ENCODE peak calls at places on chromosomes 11 and 22, in ten cellular contexts. One of them, this sample, is unnamed.

GRCh38 chr11:115272925-115273324 is 231.3 kb downstream of the CADM1 start:
- DNase-seq in ACHN: no peak
- DNase-seq in HS-27A: no peak
- DNase-seq in right lobe of liver: no peak
- DNase-seq in activated CD4-positive, alpha-beta T cell treated with anti-CD3 and anti-CD28 coated beads, Interleukin-2, amount 10 ng/mL, durations not matched to agents 7 days and 5 days: no peak
- DNase-seq in stimulated activated CD8-positive, alpha-beta memory T cell treated with anti-CD3 and anti-CD28 coated beads, Interleukin-15, amount 100 ng/mL, for 4 hours: no peak
- DNase-seq in activated CD8-positive, alpha-beta T cell treated with anti-CD3 and anti-CD28 coated beads for 36 hours: no peak
- DNase-seq in islet precursor cell: no peak
- DNase-seq in HepG2: no peak
- DNase-seq in GM19239: no peak
- DNase-seq in this sample: no peak

GRCh38 chr11:30917859-30918478 is 331.8 kb upstream of the MPPED2 start:
- DNase-seq in islet precursor cell: no peak
- DNase-seq in activated CD4-positive, alpha-beta T cell treated with anti-CD3 and anti-CD28 coated beads, Interleukin-2, amount 10 ng/mL, durations not matched to agents 7 days and 5 days: peak
- DNase-seq in GM19239: no peak
- DNase-seq in stimulated activated CD8-positive, alpha-beta memory T cell treated with anti-CD3 and anti-CD28 coated beads, Interleukin-15, amount 100 ng/mL, for 4 hours: no peak
- DNase-seq in right lobe of liver: no peak
- DNase-seq in HS-27A: peak
- DNase-seq in ACHN: peak
- DNase-seq in activated CD8-positive, alpha-beta T cell treated with anti-CD3 and anti-CD28 coated beads for 36 hours: peak
- DNase-seq in HepG2: peak
- DNase-seq in this sample: no peak

GRCh38 chr11:68803766-68804165 is 38.0 kb downstream of the CPT1A start:
- DNase-seq in activated CD4-positive, alpha-beta T cell treated with anti-CD3 and anti-CD28 coated beads, Interleukin-2, amount 10 ng/mL, durations not matched to agents 7 days and 5 days: no peak
- DNase-seq in activated CD8-positive, alpha-beta T cell treated with anti-CD3 and anti-CD28 coated beads for 36 hours: no peak
- DNase-seq in HS-27A: no peak
- DNase-seq in HepG2: no peak
- DNase-seq in ACHN: no peak
- DNase-seq in right lobe of liver: no peak
- DNase-seq in GM19239: no peak
- DNase-seq in stimulated activated CD8-positive, alpha-beta memory T cell treated with anti-CD3 and anti-CD28 coated beads, Interleukin-15, amount 100 ng/mL, for 4 hours: no peak
- DNase-seq in islet precursor cell: no peak
- DNase-seq in this sample: no peak

GRCh38 chr11:7904910-7905309 is 26.2 kb downstream of the OR10A6 start:
- DNase-seq in islet precursor cell: no peak
- DNase-seq in GM19239: no peak
- DNase-seq in activated CD8-positive, alpha-beta T cell treated with anti-CD3 and anti-CD28 coated beads for 36 hours: no peak
- DNase-seq in activated CD4-positive, alpha-beta T cell treated with anti-CD3 and anti-CD28 coated beads, Interleukin-2, amount 10 ng/mL, durations not matched to agents 7 days and 5 days: no peak
- DNase-seq in HepG2: no peak
- DNase-seq in ACHN: no peak
- DNase-seq in HS-27A: no peak
- DNase-seq in right lobe of liver: no peak
- DNase-seq in stimulated activated CD8-positive, alpha-beta memory T cell treated with anti-CD3 and anti-CD28 coated beads, Interleukin-15, amount 100 ng/mL, for 4 hours: no peak
- DNase-seq in this sample: no peak

GRCh38 chr11:124788521-124788920 is 11.7 kb downstream of the MSANTD2 start:
- DNase-seq in HS-27A: no peak
- DNase-seq in ACHN: no peak
- DNase-seq in GM19239: no peak
- DNase-seq in right lobe of liver: no peak
- DNase-seq in activated CD4-positive, alpha-beta T cell treated with anti-CD3 and anti-CD28 coated beads, Interleukin-2, amount 10 ng/mL, durations not matched to agents 7 days and 5 days: no peak
- DNase-seq in activated CD8-positive, alpha-beta T cell treated with anti-CD3 and anti-CD28 coated beads for 36 hours: no peak
- DNase-seq in islet precursor cell: no peak
- DNase-seq in stimulated activated CD8-positive, alpha-beta memory T cell treated with anti-CD3 and anti-CD28 coated beads, Interleukin-15, amount 100 ng/mL, for 4 hours: no peak
- DNase-seq in HepG2: no peak
- DNase-seq in this sample: no peak

GRCh38 chr11:78228467-78228866 is 39.7 kb downstream of the USP35 start:
- DNase-seq in islet precursor cell: peak
- DNase-seq in HepG2: peak
- DNase-seq in GM19239: peak
- DNase-seq in activated CD4-positive, alpha-beta T cell treated with anti-CD3 and anti-CD28 coated beads, Interleukin-2, amount 10 ng/mL, durations not matched to agents 7 days and 5 days: peak
- DNase-seq in ACHN: peak
- DNase-seq in stimulated activated CD8-positive, alpha-beta memory T cell treated with anti-CD3 and anti-CD28 coated beads, Interleukin-15, amount 100 ng/mL, for 4 hours: no peak
- DNase-seq in HS-27A: no peak
- DNase-seq in right lobe of liver: no peak
- DNase-seq in activated CD8-positive, alpha-beta T cell treated with anti-CD3 and anti-CD28 coated beads for 36 hours: peak
- DNase-seq in this sample: peak

GRCh38 chr22:27654536-27655445 is 146.8 kb downstream of the MN1 start:
- DNase-seq in right lobe of liver: no peak
- DNase-seq in activated CD4-positive, alpha-beta T cell treated with anti-CD3 and anti-CD28 coated beads, Interleukin-2, amount 10 ng/mL, durations not matched to agents 7 days and 5 days: no peak
- DNase-seq in HS-27A: no peak
- DNase-seq in islet precursor cell: peak
- DNase-seq in GM19239: no peak
- DNase-seq in HepG2: no peak
- DNase-seq in ACHN: no peak
- DNase-seq in stimulated activated CD8-positive, alpha-beta memory T cell treated with anti-CD3 and anti-CD28 coated beads, Interleukin-15, amount 100 ng/mL, for 4 hours: no peak
- DNase-seq in activated CD8-positive, alpha-beta T cell treated with anti-CD3 and anti-CD28 coated beads for 36 hours: no peak
- DNase-seq in this sample: no peak

GRCh38 chr11:121249039-121249663 is 43.4 kb upstream of the SC5D start:
- DNase-seq in stimulated activated CD8-positive, alpha-beta memory T cell treated with anti-CD3 and anti-CD28 coated beads, Interleukin-15, amount 100 ng/mL, for 4 hours: no peak
- DNase-seq in right lobe of liver: no peak
- DNase-seq in activated CD4-positive, alpha-beta T cell treated with anti-CD3 and anti-CD28 coated beads, Interleukin-2, amount 10 ng/mL, durations not matched to agents 7 days and 5 days: no peak
- DNase-seq in islet precursor cell: peak
- DNase-seq in ACHN: peak
- DNase-seq in HepG2: peak
- DNase-seq in activated CD8-positive, alpha-beta T cell treated with anti-CD3 and anti-CD28 coated beads for 36 hours: peak
- DNase-seq in GM19239: peak
- DNase-seq in HS-27A: no peak
- DNase-seq in this sample: no peak

GRCh38 chr11:66951927-66952337 is 6.3 kb downstream of the PC start:
- DNase-seq in activated CD8-positive, alpha-beta T cell treated with anti-CD3 and anti-CD28 coated beads for 36 hours: no peak
- DNase-seq in islet precursor cell: no peak
- DNase-seq in GM19239: no peak
- DNase-seq in right lobe of liver: no peak
- DNase-seq in activated CD4-positive, alpha-beta T cell treated with anti-CD3 and anti-CD28 coated beads, Interleukin-2, amount 10 ng/mL, durations not matched to agents 7 days and 5 days: no peak
- DNase-seq in HS-27A: no peak
- DNase-seq in ACHN: no peak
- DNase-seq in HepG2: no peak
- DNase-seq in stimulated activated CD8-positive, alpha-beta memory T cell treated with anti-CD3 and anti-CD28 coated beads, Interleukin-15, amount 100 ng/mL, for 4 hours: no peak
- DNase-seq in this sample: no peak

GRCh38 chr22:36885474-36885873 is 24.7 kb downstream of the NCF4 start:
- DNase-seq in activated CD8-positive, alpha-beta T cell treated with anti-CD3 and anti-CD28 coated beads for 36 hours: no peak
- DNase-seq in right lobe of liver: no peak
- DNase-seq in HepG2: no peak
- DNase-seq in activated CD4-positive, alpha-beta T cell treated with anti-CD3 and anti-CD28 coated beads, Interleukin-2, amount 10 ng/mL, durations not matched to agents 7 days and 5 days: no peak
- DNase-seq in GM19239: no peak
- DNase-seq in ACHN: no peak
- DNase-seq in stimulated activated CD8-positive, alpha-beta memory T cell treated with anti-CD3 and anti-CD28 coated beads, Interleukin-15, amount 100 ng/mL, for 4 hours: no peak
- DNase-seq in islet precursor cell: peak
- DNase-seq in HS-27A: no peak
- DNase-seq in this sample: no peak

GRCh38 chr11:62707277-62707771 is at the start of the genes BSCL2 and GNG3:
- DNase-seq in activated CD4-positive, alpha-beta T cell treated with anti-CD3 and anti-CD28 coated beads, Interleukin-2, amount 10 ng/mL, durations not matched to agents 7 days and 5 days: peak
- DNase-seq in HepG2: no peak
- DNase-seq in islet precursor cell: peak
- DNase-seq in stimulated activated CD8-positive, alpha-beta memory T cell treated with anti-CD3 and anti-CD28 coated beads, Interleukin-15, amount 100 ng/mL, for 4 hours: no peak
- DNase-seq in right lobe of liver: no peak
- DNase-seq in HS-27A: no peak
- DNase-seq in activated CD8-positive, alpha-beta T cell treated with anti-CD3 and anti-CD28 coated beads for 36 hours: peak
- DNase-seq in GM19239: no peak
- DNase-seq in ACHN: no peak
- DNase-seq in this sample: no peak

GRCh38 chr11:95283653-95284052 is 52.7 kb upstream of the SESN3 start:
- DNase-seq in islet precursor cell: no peak
- DNase-seq in right lobe of liver: no peak
- DNase-seq in stimulated activated CD8-positive, alpha-beta memory T cell treated with anti-CD3 and anti-CD28 coated beads, Interleukin-15, amount 100 ng/mL, for 4 hours: no peak
- DNase-seq in HepG2: no peak
- DNase-seq in activated CD4-positive, alpha-beta T cell treated with anti-CD3 and anti-CD28 coated beads, Interleukin-2, amount 10 ng/mL, durations not matched to agents 7 days and 5 days: no peak
- DNase-seq in GM19239: no peak
- DNase-seq in ACHN: no peak
- DNase-seq in activated CD8-positive, alpha-beta T cell treated with anti-CD3 and anti-CD28 coated beads for 36 hours: no peak
- DNase-seq in HS-27A: no peak
- DNase-seq in this sample: no peak

GRCh38 chr11:103807806-103808205 is 228.6 kb upstream of the DDI1 start:
- DNase-seq in right lobe of liver: no peak
- DNase-seq in HS-27A: no peak
- DNase-seq in HepG2: no peak
- DNase-seq in ACHN: no peak
- DNase-seq in islet precursor cell: no peak
- DNase-seq in stimulated activated CD8-positive, alpha-beta memory T cell treated with anti-CD3 and anti-CD28 coated beads, Interleukin-15, amount 100 ng/mL, for 4 hours: no peak
- DNase-seq in activated CD4-positive, alpha-beta T cell treated with anti-CD3 and anti-CD28 coated beads, Interleukin-2, amount 10 ng/mL, durations not matched to agents 7 days and 5 days: no peak
- DNase-seq in GM19239: no peak
- DNase-seq in activated CD8-positive, alpha-beta T cell treated with anti-CD3 and anti-CD28 coated beads for 36 hours: no peak
- DNase-seq in this sample: no peak

GRCh38 chr11:68916439-68916838 is 12.7 kb downstream of the IGHMBP2 start:
- DNase-seq in activated CD8-positive, alpha-beta T cell treated with anti-CD3 and anti-CD28 coated beads for 36 hours: no peak
- DNase-seq in right lobe of liver: no peak
- DNase-seq in HS-27A: no peak
- DNase-seq in GM19239: no peak
- DNase-seq in activated CD4-positive, alpha-beta T cell treated with anti-CD3 and anti-CD28 coated beads, Interleukin-2, amount 10 ng/mL, durations not matched to agents 7 days and 5 days: no peak
- DNase-seq in stimulated activated CD8-positive, alpha-beta memory T cell treated with anti-CD3 and anti-CD28 coated beads, Interleukin-15, amount 100 ng/mL, for 4 hours: no peak
- DNase-seq in ACHN: no peak
- DNase-seq in islet precursor cell: no peak
- DNase-seq in HepG2: no peak
- DNase-seq in this sample: no peak

This sample was measured in PC-9.